ENCODE peak calls at places on chromosome 5, in six cellular contexts. One of them, this sample, is unnamed.

GRCh38 chr5:157343842-157344790 is 78.2 kb downstream of the CYFIP2 start:
- DNase-seq in suprapubic skin: no peak
- DNase-seq in uterus: no peak
- DNase-seq in Peyer's patch: no peak
- DNase-seq in gastrocnemius medialis: peak; percentile 15
- DNase-seq in HepG2: no peak
- DNase-seq in this sample: no peak

GRCh38 chr5:56638768-56639238 is 176.5 kb upstream of the MAP3K1 start:
- DNase-seq in suprapubic skin: no peak
- DNase-seq in uterus: no peak
- DNase-seq in Peyer's patch: no peak
- DNase-seq in gastrocnemius medialis: no peak
- DNase-seq in HepG2: no peak
- DNase-seq in this sample: no peak

GRCh38 chr5:151483176-151483575 is 35.8 kb downstream of the SLC36A1 start:
- DNase-seq in suprapubic skin: no peak
- DNase-seq in uterus: no peak
- DNase-seq in Peyer's patch: no peak
- DNase-seq in gastrocnemius medialis: no peak
- DNase-seq in HepG2: no peak
- DNase-seq in this sample: no peak

GRCh38 chr5:59115345-59115744 is 532.5 kb downstream of the RAB3C start:
- DNase-seq in suprapubic skin: no peak
- DNase-seq in uterus: no peak
- DNase-seq in Peyer's patch: no peak
- DNase-seq in gastrocnemius medialis: no peak
- DNase-seq in HepG2: no peak
- DNase-seq in this sample: no peak

GRCh38 chr5:27137329-27137728 is 98.9 kb upstream of the CDH9 start:
- DNase-seq in suprapubic skin: no peak
- DNase-seq in uterus: no peak
- DNase-seq in Peyer's patch: no peak
- DNase-seq in gastrocnemius medialis: no peak
- DNase-seq in HepG2: no peak
- DNase-seq in this sample: no peak

GRCh38 chr5:147520450-147520849 is 10.6 kb upstream of the DPYSL3 start:
- DNase-seq in suprapubic skin: no peak
- DNase-seq in uterus: no peak
- DNase-seq in Peyer's patch: no peak
- DNase-seq in gastrocnemius medialis: no peak
- DNase-seq in HepG2: no peak
- DNase-seq in this sample: no peak

GRCh38 chr5:135444881-135445280 is 2.3 kb downstream of the DCANP1 start:
- DNase-seq in suprapubic skin: no peak
- DNase-seq in uterus: no peak
- DNase-seq in Peyer's patch: peak; percentile 28
- DNase-seq in gastrocnemius medialis: no peak
- DNase-seq in HepG2: no peak
- DNase-seq in this sample: no peak

GRCh38 chr5:91311168-91311696 is 71.9 kb downstream of the ARRDC3 start:
- DNase-seq in suprapubic skin: no peak
- DNase-seq in uterus: no peak
- DNase-seq in Peyer's patch: no peak
- DNase-seq in gastrocnemius medialis: no peak
- DNase-seq in HepG2: no peak
- DNase-seq in this sample: no peak

GRCh38 chr5:131679911-131680310 is 44.9 kb upstream of the RAPGEF6 start:
- DNase-seq in suprapubic skin: no peak
- DNase-seq in uterus: no peak
- DNase-seq in Peyer's patch: no peak
- DNase-seq in gastrocnemius medialis: no peak
- DNase-seq in HepG2: no peak
- DNase-seq in this sample: no peak

GRCh38 chr5:77076961-77077820 is 9.9 kb downstream of the ZBED3 start:
- DNase-seq in suprapubic skin: peak; percentile 67
- DNase-seq in uterus: peak; percentile 72
- DNase-seq in Peyer's patch: peak; percentile 77
- DNase-seq in gastrocnemius medialis: no peak
- DNase-seq in HepG2: no peak
- DNase-seq in this sample: peak; percentile 72

GRCh38 chr5:117769877-117770276 is 1195.3 kb upstream of the SEMA6A start:
- DNase-seq in suprapubic skin: no peak
- DNase-seq in uterus: no peak
- DNase-seq in Peyer's patch: no peak
- DNase-seq in gastrocnemius medialis: no peak
- DNase-seq in HepG2: no peak
- DNase-seq in this sample: no peak

GRCh38 chr5:65213921-65214525 is 267.7 kb downstream of the ADAMTS6 start:
- DNase-seq in suprapubic skin: no peak
- DNase-seq in uterus: no peak
- DNase-seq in Peyer's patch: no peak
- DNase-seq in gastrocnemius medialis: no peak
- DNase-seq in HepG2: peak; percentile 41
- DNase-seq in this sample: no peak

GRCh38 chr5:67989457-67989856 is 226.1 kb upstream of the PIK3R1 start:
- DNase-seq in suprapubic skin: no peak
- DNase-seq in uterus: no peak
- DNase-seq in Peyer's patch: no peak
- DNase-seq in gastrocnemius medialis: no peak
- DNase-seq in HepG2: no peak
- DNase-seq in this sample: peak; percentile 51

GRCh38 chr5:127863610-127864395 is 160.6 kb downstream of the CCDC192 start:
- DNase-seq in suprapubic skin: no peak
- DNase-seq in uterus: no peak
- DNase-seq in Peyer's patch: no peak
- DNase-seq in gastrocnemius medialis: no peak
- DNase-seq in HepG2: no peak
- DNase-seq in this sample: no peak

GRCh38 chr5:3924990-3925389 is 329.4 kb downstream of the IRX1 start:
- DNase-seq in suprapubic skin: no peak
- DNase-seq in uterus: no peak
- DNase-seq in Peyer's patch: no peak
- DNase-seq in gastrocnemius medialis: no peak
- DNase-seq in HepG2: no peak
- DNase-seq in this sample: no peak

DNA sequence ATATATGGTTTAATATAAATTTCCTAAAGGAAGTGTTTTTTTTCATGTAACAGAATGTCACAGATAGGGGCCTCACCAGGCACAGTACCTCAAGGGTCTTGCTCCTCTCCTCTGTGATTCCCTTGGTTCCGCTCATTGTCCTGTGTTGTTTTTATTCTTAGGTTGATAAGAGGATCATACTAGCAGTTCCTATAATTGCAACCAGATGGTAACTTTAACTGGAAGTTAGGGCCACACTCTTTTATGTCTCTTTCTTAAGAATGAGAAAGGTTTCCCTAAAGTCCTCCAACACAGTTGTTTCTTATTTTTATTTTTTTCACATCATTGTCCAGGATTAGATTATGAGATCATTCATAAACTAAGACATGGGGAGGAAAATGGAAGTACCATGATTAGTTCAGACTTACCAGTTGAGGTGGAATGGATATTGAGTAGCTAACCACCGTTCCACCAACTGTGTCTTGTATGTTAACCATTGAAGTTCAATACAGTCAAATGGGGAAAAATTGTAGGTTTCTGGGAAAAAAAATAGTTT is 41.1 kb downstream of the FAM174A start:
- DNase-seq in suprapubic skin: no peak
- DNase-seq in uterus: no peak
- DNase-seq in Peyer's patch: no peak
- DNase-seq in gastrocnemius medialis: no peak
- DNase-seq in HepG2: no peak
- DNase-seq in this sample: no peak
- TF ChIP-seq POLR2A in suprapubic skin: no peak
- TF ChIP-seq POLR2A in uterus: no peak
- TF ChIP-seq POLR2A in Peyer's patch: no peak
- TF ChIP-seq POLR2A in gastrocnemius medialis: no peak
- TF ChIP-seq POLR2A in HepG2: no peak
- TF ChIP-seq POLR2A in this sample: no peak

GRCh38 chr5:72197393-72197792 is 90.1 kb downstream of the MAP1B start:
- DNase-seq in suprapubic skin: no peak
- DNase-seq in uterus: no peak
- DNase-seq in Peyer's patch: no peak
- DNase-seq in gastrocnemius medialis: no peak
- DNase-seq in HepG2: no peak
- DNase-seq in this sample: no peak

GRCh38 chr5:72199681-72200080 is 92.4 kb downstream of the MAP1B start:
- DNase-seq in suprapubic skin: no peak
- DNase-seq in uterus: no peak
- DNase-seq in Peyer's patch: no peak
- DNase-seq in gastrocnemius medialis: no peak
- DNase-seq in HepG2: no peak
- DNase-seq in this sample: no peak

GRCh38 chr5:72191404-72191803 is 84.1 kb downstream of the MAP1B start:
- DNase-seq in suprapubic skin: no peak
- DNase-seq in uterus: no peak
- DNase-seq in Peyer's patch: no peak
- DNase-seq in gastrocnemius medialis: no peak
- DNase-seq in HepG2: no peak
- DNase-seq in this sample: no peak

GRCh38 chr5:72195581-72195980 is 88.3 kb downstream of the MAP1B start:
- DNase-seq in suprapubic skin: no peak
- DNase-seq in uterus: no peak
- DNase-seq in Peyer's patch: no peak
- DNase-seq in gastrocnemius medialis: no peak
- DNase-seq in HepG2: no peak
- DNase-seq in this sample: no peak

GRCh38 chr5:72194846-72195245 is 87.6 kb downstream of the MAP1B start:
- DNase-seq in suprapubic skin: no peak
- DNase-seq in uterus: no peak
- DNase-seq in Peyer's patch: no peak
- DNase-seq in gastrocnemius medialis: no peak
- DNase-seq in HepG2: no peak
- DNase-seq in this sample: no peak
- H3K36me3 ChIP-seq in suprapubic skin: peaks cover 40% of the 10 kb centered on the region
- H3K36me3 ChIP-seq in uterus: no peaks in the 10 kb centered on the region
- H3K36me3 ChIP-seq in Peyer's patch: no peaks in the 10 kb centered on the region
- H3K36me3 ChIP-seq in gastrocnemius medialis: no peaks in the 10 kb centered on the region
- H3K36me3 ChIP-seq in HepG2: no peaks in the 10 kb centered on the region
- H3K36me3 ChIP-seq in this sample: peaks cover 16% of the 10 kb centered on the region

GRCh38 chr5:132831095-132831860 is 831 bp upstream of the SHROOM1 start:
- DNase-seq in suprapubic skin: no peak
- DNase-seq in uterus: peak; percentile 16
- DNase-seq in Peyer's patch: peak; percentile 78
- DNase-seq in gastrocnemius medialis: no peak
- DNase-seq in HepG2: no peak
- DNase-seq in this sample: no peak
- H3K4me3 ChIP-seq in suprapubic skin: peak overlapping the region; percentile 87
- H3K4me3 ChIP-seq in uterus: peak overlapping the region; percentile 69
- H3K4me3 ChIP-seq in Peyer's patch: peak overlapping the region; percentile 65
- H3K4me3 ChIP-seq in gastrocnemius medialis: peak overlapping the region; percentile 55
- H3K4me3 ChIP-seq in HepG2: peak overlapping the region; percentile 79
- H3K4me3 ChIP-seq in this sample: peak overlapping the region; percentile 90

GRCh38 chr5:140631831-140632365 is 1.1 kb downstream of the CD14 start:
- DNase-seq in suprapubic skin: no peak
- DNase-seq in uterus: no peak
- DNase-seq in Peyer's patch: peak; percentile 65
- DNase-seq in gastrocnemius medialis: no peak
- DNase-seq in HepG2: no peak
- DNase-seq in this sample: no peak
- TF ChIP-seq POLR2A in suprapubic skin: no peak
- TF ChIP-seq POLR2A in uterus: no peak
- TF ChIP-seq POLR2A in Peyer's patch: no peak
- TF ChIP-seq POLR2A in gastrocnemius medialis: no peak
- TF ChIP-seq POLR2A in HepG2: no peak
- TF ChIP-seq POLR2A in this sample: no peak

DNA sequence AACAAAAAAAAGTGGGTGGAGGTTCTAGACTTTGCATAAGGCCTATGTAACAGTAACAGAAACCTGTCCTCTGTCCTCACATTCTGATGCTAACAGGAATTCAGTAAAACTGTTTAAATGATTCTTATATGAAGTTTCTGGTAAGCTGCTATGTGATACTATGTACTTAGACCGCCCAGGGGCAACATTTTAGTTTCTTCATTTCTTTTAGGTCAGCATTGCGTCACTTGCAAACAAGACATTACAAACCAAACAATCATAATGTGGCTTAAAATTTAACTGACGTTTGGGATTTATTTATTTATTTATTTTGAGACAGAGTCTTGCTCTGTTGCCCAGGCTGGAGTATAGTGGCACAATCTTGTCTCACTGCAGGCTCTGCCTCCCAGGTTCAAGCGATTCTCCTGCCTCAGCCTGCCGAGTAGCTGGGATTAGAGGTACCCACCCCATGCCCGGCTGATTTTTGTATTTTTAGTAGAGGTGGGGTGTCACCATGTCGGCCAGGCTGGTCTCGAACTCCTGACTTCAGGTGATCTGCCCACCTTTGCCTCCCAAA is 44.3 kb downstream of the TENT4A start:
- DNase-seq in suprapubic skin: no peak
- DNase-seq in uterus: no peak
- DNase-seq in Peyer's patch: no peak
- DNase-seq in gastrocnemius medialis: no peak
- DNase-seq in HepG2: peak; percentile 50
- DNase-seq in this sample: no peak
- H3K36me3 ChIP-seq in suprapubic skin: peaks cover 65% of the 10 kb centered on the region
- H3K36me3 ChIP-seq in uterus: no peaks in the 10 kb centered on the region
- H3K36me3 ChIP-seq in Peyer's patch: no peaks in the 10 kb centered on the region
- H3K36me3 ChIP-seq in gastrocnemius medialis: peaks cover 49% of the 10 kb centered on the region
- H3K36me3 ChIP-seq in HepG2: peaks cover 19% of the 10 kb centered on the region
- H3K36me3 ChIP-seq in this sample: peaks cover 60% of the 10 kb centered on the region

GRCh38 chr5:52791366-52791765 is 3.6 kb downstream of the ITGA1 start:
- DNase-seq in suprapubic skin: no peak
- DNase-seq in uterus: no peak
- DNase-seq in Peyer's patch: no peak
- DNase-seq in gastrocnemius medialis: no peak
- DNase-seq in HepG2: no peak
- DNase-seq in this sample: no peak

GRCh38 chr5:52787600-52788504 is at the start of the genes ITGA1 and PELO:
- DNase-seq in suprapubic skin: peak; percentile 87
- DNase-seq in uterus: peak; percentile 84
- DNase-seq in Peyer's patch: peak; percentile 82
- DNase-seq in gastrocnemius medialis: peak; percentile 33
- DNase-seq in HepG2: peak; percentile 86
- DNase-seq in this sample: peak; percentile 86

GRCh38 chr5:52788505-52788821 is 747 bp downstream of the ITGA1 start:
- DNase-seq in suprapubic skin: no peak
- DNase-seq in uterus: no peak
- DNase-seq in Peyer's patch: no peak
- DNase-seq in gastrocnemius medialis: no peak
- DNase-seq in HepG2: no peak
- DNase-seq in this sample: no peak

GRCh38 chr5:52789378-52789777 is 1.7 kb downstream of the ITGA1 start:
- DNase-seq in suprapubic skin: no peak
- DNase-seq in uterus: no peak
- DNase-seq in Peyer's patch: no peak
- DNase-seq in gastrocnemius medialis: no peak
- DNase-seq in HepG2: peak; percentile 50
- DNase-seq in this sample: no peak

GRCh38 chr5:52789867-52790266 is 2.2 kb downstream of the ITGA1 start:
- DNase-seq in suprapubic skin: no peak
- DNase-seq in uterus: no peak
- DNase-seq in Peyer's patch: no peak
- DNase-seq in gastrocnemius medialis: no peak
- DNase-seq in HepG2: no peak
- DNase-seq in this sample: no peak
- H3K4me3 ChIP-seq in suprapubic skin: peak overlapping the region; percentile 60
- H3K4me3 ChIP-seq in uterus: peak overlapping the region; percentile 59
- H3K4me3 ChIP-seq in Peyer's patch: peak overlapping the region; percentile 84
- H3K4me3 ChIP-seq in gastrocnemius medialis: peak overlapping the region; percentile 61
- H3K4me3 ChIP-seq in HepG2: peak overlapping the region; percentile 92
- H3K4me3 ChIP-seq in this sample: no peak overlapping the region

This sample was measured in heart left ventricle.